ENCODE peak calls at places on chromosomes 16 and 17, in seven cellular contexts. One of them, this sample, is unnamed.

GRCh38 chr17:37503148-37503547 is 13.5 kb downstream of the DUSP14 start:
- DNase-seq in NB4: no peak
- DNase-seq in CD4-positive, alpha-beta T cell: no peak
- DNase-seq in Calu3: no peak
- DNase-seq in astrocyte: no peak
- DNase-seq in cardiac muscle cell: no peak
- DNase-seq in pancreas: no peak
- DNase-seq in this sample: no peak

GRCh38 chr17:6073620-6074019 is 3.4 kb downstream of the WSCD1 start:
- DNase-seq in NB4: no peak
- DNase-seq in CD4-positive, alpha-beta T cell: no peak
- DNase-seq in Calu3: no peak
- DNase-seq in astrocyte: no peak
- DNase-seq in cardiac muscle cell: no peak
- DNase-seq in pancreas: no peak
- DNase-seq in this sample: no peak

GRCh38 chr17:68704897-68705296 is 103.7 kb upstream of the FAM20A start:
- DNase-seq in NB4: no peak
- DNase-seq in CD4-positive, alpha-beta T cell: no peak
- DNase-seq in Calu3: no peak
- DNase-seq in astrocyte: peak; percentile 75
- DNase-seq in cardiac muscle cell: no peak
- DNase-seq in pancreas: no peak
- DNase-seq in this sample: no peak

GRCh38 chr17:32771396-32771795 is 105.5 kb downstream of the MYO1D start:
- DNase-seq in NB4: no peak
- DNase-seq in CD4-positive, alpha-beta T cell: no peak
- DNase-seq in Calu3: no peak
- DNase-seq in astrocyte: no peak
- DNase-seq in cardiac muscle cell: no peak
- DNase-seq in pancreas: no peak
- DNase-seq in this sample: no peak

GRCh38 chr16:87358250-87358649 is 25.3 kb downstream of the FBXO31 start:
- DNase-seq in NB4: no peak
- DNase-seq in CD4-positive, alpha-beta T cell: no peak
- DNase-seq in Calu3: no peak
- DNase-seq in astrocyte: no peak
- DNase-seq in cardiac muscle cell: no peak
- DNase-seq in pancreas: no peak
- DNase-seq in this sample: no peak

GRCh38 chr17:67659028-67659427 is 58.7 kb upstream of the NOL11 start:
- DNase-seq in NB4: no peak
- DNase-seq in CD4-positive, alpha-beta T cell: no peak
- DNase-seq in Calu3: no peak
- DNase-seq in astrocyte: no peak
- DNase-seq in cardiac muscle cell: no peak
- DNase-seq in pancreas: no peak
- DNase-seq in this sample: no peak

GRCh38 chr17:34614698-34615097 is 35.3 kb downstream of the TMEM132E start:
- DNase-seq in NB4: no peak
- DNase-seq in CD4-positive, alpha-beta T cell: no peak
- DNase-seq in Calu3: no peak
- DNase-seq in astrocyte: no peak
- DNase-seq in cardiac muscle cell: no peak
- DNase-seq in pancreas: no peak
- DNase-seq in this sample: no peak

GRCh38 chr17:57880086-57880456 is 30.2 kb upstream of the MRPS23 start:
- DNase-seq in NB4: no peak
- DNase-seq in CD4-positive, alpha-beta T cell: no peak
- DNase-seq in Calu3: no peak
- DNase-seq in astrocyte: no peak
- DNase-seq in cardiac muscle cell: no peak
- DNase-seq in pancreas: no peak
- DNase-seq in this sample: no peak

GRCh38 chr16:9256196-9256595 is 164.8 kb downstream of the HAPSTR1 start:
- DNase-seq in NB4: peak; percentile 39
- DNase-seq in CD4-positive, alpha-beta T cell: no peak
- DNase-seq in Calu3: peak; percentile 70
- DNase-seq in astrocyte: no peak
- DNase-seq in cardiac muscle cell: peak; percentile 43
- DNase-seq in pancreas: peak; percentile 35
- DNase-seq in this sample: no peak

GRCh38 chr17:28745052-28745776 is 1.4 kb downstream of the TRAF4 start:
- DNase-seq in NB4: peak; percentile 74
- DNase-seq in CD4-positive, alpha-beta T cell: no peak
- DNase-seq in Calu3: peak; percentile 69
- DNase-seq in astrocyte: peak; percentile 27
- DNase-seq in cardiac muscle cell: peak; percentile 66
- DNase-seq in pancreas: peak; percentile 68
- DNase-seq in this sample: no peak

GRCh38 chr16:70725912-70726828 is 40.3 kb upstream of the MTSS2 start:
- DNase-seq in NB4: no peak
- DNase-seq in CD4-positive, alpha-beta T cell: no peak
- DNase-seq in Calu3: no peak
- DNase-seq in astrocyte: no peak
- DNase-seq in cardiac muscle cell: peak; percentile 65
- DNase-seq in pancreas: no peak
- DNase-seq in this sample: no peak

GRCh38 chr16:88264641-88265285 is 118.0 kb upstream of the ZNF469 start:
- DNase-seq in NB4: peak; percentile 62
- DNase-seq in CD4-positive, alpha-beta T cell: peak; percentile 5
- DNase-seq in Calu3: peak; percentile 98
- DNase-seq in astrocyte: peak; percentile 85
- DNase-seq in cardiac muscle cell: peak; percentile 33
- DNase-seq in pancreas: peak; percentile 90
- DNase-seq in this sample: peak; percentile 49

DNA sequence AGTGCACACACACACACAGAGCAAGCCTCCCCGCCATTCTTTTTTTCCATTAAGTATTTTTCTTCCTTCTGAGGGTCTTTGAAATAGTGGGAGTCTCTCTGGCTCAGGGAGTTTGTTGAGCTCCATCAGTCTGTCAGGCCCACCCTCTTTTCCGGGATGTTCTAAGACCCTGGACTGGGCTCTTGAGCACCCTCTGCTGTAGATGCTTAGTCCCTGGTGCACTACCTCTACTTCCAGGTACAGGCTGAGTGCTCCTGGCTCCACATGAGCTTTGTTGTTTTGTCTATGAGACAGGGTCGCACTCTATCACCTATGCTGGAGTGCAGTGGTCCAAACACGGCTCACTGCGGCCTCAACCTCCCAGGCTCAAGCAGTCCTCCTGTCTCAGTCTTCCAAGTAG is 20.7 kb downstream of the LIMD2 start:
- DNase-seq in NB4: no peak
- DNase-seq in CD4-positive, alpha-beta T cell: no peak
- DNase-seq in Calu3: no peak
- DNase-seq in astrocyte: no peak
- DNase-seq in cardiac muscle cell: no peak
- DNase-seq in pancreas: no peak
- DNase-seq in this sample: no peak
- TF ChIP-seq CTCF in NB4: no peak
- TF ChIP-seq CTCF in CD4-positive, alpha-beta T cell: no peak
- TF ChIP-seq CTCF in Calu3: no peak
- TF ChIP-seq CTCF in astrocyte: no peak
- TF ChIP-seq CTCF in cardiac muscle cell: no peak
- TF ChIP-seq CTCF in pancreas: no peak
- TF ChIP-seq CTCF in this sample: no peak

GRCh38 chr17:7634384-7634783 is 4.4 kb downstream of the SHBG start:
- DNase-seq in NB4: peak; percentile 42
- DNase-seq in CD4-positive, alpha-beta T cell: no peak
- DNase-seq in Calu3: peak; percentile 24
- DNase-seq in astrocyte: no peak
- DNase-seq in cardiac muscle cell: peak; percentile 87
- DNase-seq in pancreas: no peak
- DNase-seq in this sample: no peak
- TF ChIP-seq CTCF in NB4: peak; percentile 46
- TF ChIP-seq CTCF in CD4-positive, alpha-beta T cell: no peak
- TF ChIP-seq CTCF in Calu3: no peak
- TF ChIP-seq CTCF in astrocyte: peak; percentile 49
- TF ChIP-seq CTCF in cardiac muscle cell: peak; percentile 79
- TF ChIP-seq CTCF in pancreas: no peak
- TF ChIP-seq CTCF in this sample: no peak

DNA sequence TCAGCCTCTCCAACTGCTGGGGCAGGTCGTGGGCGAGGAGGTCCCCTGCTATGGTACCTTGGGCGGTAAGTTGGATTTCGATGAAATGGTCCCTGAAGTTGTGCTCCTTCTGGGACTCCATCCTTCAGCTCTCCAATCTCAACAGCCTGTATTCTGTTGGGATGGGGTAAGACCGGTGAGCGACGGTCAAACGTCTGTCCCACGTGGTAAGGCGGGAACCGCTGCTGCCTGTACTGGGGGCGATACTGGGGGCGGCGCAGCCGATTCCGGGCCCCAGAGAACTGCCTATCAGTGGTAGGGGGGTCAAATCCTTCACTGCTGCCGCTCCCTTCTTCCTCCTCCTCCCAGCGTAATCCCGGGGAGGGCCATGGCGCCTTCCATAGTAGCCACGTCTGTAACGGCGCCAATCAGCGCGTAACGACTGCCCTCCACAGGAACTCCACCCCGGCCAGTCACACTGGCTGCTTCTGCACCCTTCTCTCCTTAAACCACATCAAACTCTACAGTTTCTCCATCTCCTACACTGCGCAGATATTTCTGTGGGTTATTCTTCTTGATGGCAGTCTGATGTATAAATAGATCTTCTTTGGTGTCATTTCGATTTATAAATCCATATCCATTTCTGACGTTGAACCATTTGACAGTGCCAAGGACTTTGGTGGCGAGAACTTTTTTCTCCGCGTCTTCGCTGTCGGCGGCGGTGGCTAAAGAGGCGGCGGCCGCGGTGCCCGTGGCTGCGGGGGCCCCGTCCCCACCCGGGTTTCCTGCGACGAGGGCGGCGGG is 41.1 kb downstream of the AHSP start:
- DNase-seq in NB4: no peak
- DNase-seq in CD4-positive, alpha-beta T cell: no peak
- DNase-seq in Calu3: no peak
- DNase-seq in astrocyte: no peak
- DNase-seq in cardiac muscle cell: peak; percentile 10
- DNase-seq in pancreas: no peak
- DNase-seq in this sample: no peak
- TF ChIP-seq CTCF in NB4: no peak
- TF ChIP-seq CTCF in CD4-positive, alpha-beta T cell: no peak
- TF ChIP-seq CTCF in Calu3: no peak
- TF ChIP-seq CTCF in astrocyte: no peak
- TF ChIP-seq CTCF in cardiac muscle cell: no peak
- TF ChIP-seq CTCF in pancreas: no peak
- TF ChIP-seq CTCF in this sample: no peak

GRCh38 chr17:55549140-55549539 is 37.9 kb upstream of the SMIM36 start:
- DNase-seq in NB4: peak; percentile 43
- DNase-seq in CD4-positive, alpha-beta T cell: no peak
- DNase-seq in Calu3: peak; percentile 30
- DNase-seq in astrocyte: no peak
- DNase-seq in cardiac muscle cell: peak; percentile 53
- DNase-seq in pancreas: no peak
- DNase-seq in this sample: no peak
- TF ChIP-seq CTCF in NB4: no peak
- TF ChIP-seq CTCF in CD4-positive, alpha-beta T cell: no peak
- TF ChIP-seq CTCF in Calu3: no peak
- TF ChIP-seq CTCF in astrocyte: no peak
- TF ChIP-seq CTCF in cardiac muscle cell: peak; percentile 42
- TF ChIP-seq CTCF in pancreas: no peak
- TF ChIP-seq CTCF in this sample: no peak

GRCh38 chr17:79509496-79509895 is 101.4 kb downstream of the RBFOX3 start:
- DNase-seq in NB4: no peak
- DNase-seq in CD4-positive, alpha-beta T cell: no peak
- DNase-seq in Calu3: no peak
- DNase-seq in astrocyte: no peak
- DNase-seq in cardiac muscle cell: no peak
- DNase-seq in pancreas: no peak
- DNase-seq in this sample: no peak
- TF ChIP-seq CTCF in NB4: no peak
- TF ChIP-seq CTCF in CD4-positive, alpha-beta T cell: no peak
- TF ChIP-seq CTCF in Calu3: no peak
- TF ChIP-seq CTCF in astrocyte: no peak
- TF ChIP-seq CTCF in cardiac muscle cell: no peak
- TF ChIP-seq CTCF in pancreas: no peak
- TF ChIP-seq CTCF in this sample: no peak

DNA sequence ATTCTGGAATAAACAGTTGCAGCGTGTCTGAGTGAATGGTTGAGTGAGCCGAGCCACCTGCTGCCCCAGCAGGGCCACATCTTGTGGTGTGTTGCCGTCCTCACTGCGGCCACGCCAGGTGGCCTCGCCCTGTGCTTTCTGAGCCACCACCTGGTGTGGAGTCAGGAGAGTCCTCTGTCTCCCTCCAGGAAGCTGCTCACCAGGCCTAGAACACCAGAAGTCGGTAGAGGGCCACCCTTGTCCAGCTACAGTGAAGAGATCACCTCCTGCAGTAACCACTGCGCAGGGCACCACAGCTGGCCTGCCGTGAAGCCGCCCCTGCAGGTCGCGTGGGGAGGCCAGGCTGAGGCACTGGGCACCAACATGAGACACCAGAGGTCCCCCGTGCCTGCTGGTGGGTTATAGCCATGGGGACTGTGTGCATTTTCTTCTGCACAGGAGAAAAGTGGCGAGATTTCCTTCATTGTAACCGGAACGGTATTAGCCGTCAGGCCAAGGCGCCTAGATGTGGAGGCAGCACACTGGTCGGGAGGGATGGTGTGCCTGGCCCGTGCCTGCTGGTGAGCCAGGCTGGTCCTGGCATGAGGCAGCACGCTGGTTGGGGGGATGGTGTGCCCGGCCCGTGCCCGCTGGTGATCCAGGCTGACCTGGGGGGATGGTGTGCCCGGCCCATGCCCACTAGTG is 28.9 kb upstream of the FOXK2 start:
- DNase-seq in NB4: no peak
- DNase-seq in CD4-positive, alpha-beta T cell: no peak
- DNase-seq in Calu3: no peak
- DNase-seq in astrocyte: no peak
- DNase-seq in cardiac muscle cell: no peak
- DNase-seq in pancreas: no peak
- DNase-seq in this sample: no peak
- TF ChIP-seq CTCF in NB4: no peak
- TF ChIP-seq CTCF in CD4-positive, alpha-beta T cell: no peak
- TF ChIP-seq CTCF in Calu3: no peak
- TF ChIP-seq CTCF in astrocyte: no peak
- TF ChIP-seq CTCF in cardiac muscle cell: no peak
- TF ChIP-seq CTCF in pancreas: no peak
- TF ChIP-seq CTCF in this sample: no peak

GRCh38 chr16:73483076-73483791 is 435.3 kb upstream of the ZFHX3 start:
- DNase-seq in NB4: no peak
- DNase-seq in CD4-positive, alpha-beta T cell: no peak
- DNase-seq in Calu3: no peak
- DNase-seq in astrocyte: no peak
- DNase-seq in cardiac muscle cell: no peak
- DNase-seq in pancreas: no peak
- DNase-seq in this sample: no peak

GRCh38 chr16:73483934-73484712 is 436.2 kb upstream of the ZFHX3 start:
- DNase-seq in NB4: no peak
- DNase-seq in CD4-positive, alpha-beta T cell: no peak
- DNase-seq in Calu3: no peak
- DNase-seq in astrocyte: no peak
- DNase-seq in cardiac muscle cell: no peak
- DNase-seq in pancreas: no peak
- DNase-seq in this sample: no peak

GRCh38 chr16:73480381-73480780 is 432.5 kb upstream of the ZFHX3 start:
- DNase-seq in NB4: no peak
- DNase-seq in CD4-positive, alpha-beta T cell: no peak
- DNase-seq in Calu3: no peak
- DNase-seq in astrocyte: no peak
- DNase-seq in cardiac muscle cell: no peak
- DNase-seq in pancreas: no peak
- DNase-seq in this sample: no peak
- TF ChIP-seq CTCF in NB4: no peak
- TF ChIP-seq CTCF in CD4-positive, alpha-beta T cell: no peak
- TF ChIP-seq CTCF in Calu3: no peak
- TF ChIP-seq CTCF in astrocyte: no peak
- TF ChIP-seq CTCF in cardiac muscle cell: no peak
- TF ChIP-seq CTCF in pancreas: no peak
- TF ChIP-seq CTCF in this sample: no peak

GRCh38 chr17:76570877-76571471 is 14.7 kb downstream of the ST6GALNAC2 start:
- DNase-seq in NB4: peak; percentile 25
- DNase-seq in CD4-positive, alpha-beta T cell: no peak
- DNase-seq in Calu3: no peak
- DNase-seq in astrocyte: no peak
- DNase-seq in cardiac muscle cell: no peak
- DNase-seq in pancreas: no peak
- DNase-seq in this sample: no peak
- TF ChIP-seq CTCF in NB4: no peak
- TF ChIP-seq CTCF in CD4-positive, alpha-beta T cell: no peak
- TF ChIP-seq CTCF in Calu3: no peak
- TF ChIP-seq CTCF in astrocyte: no peak
- TF ChIP-seq CTCF in cardiac muscle cell: no peak
- TF ChIP-seq CTCF in pancreas: no peak
- TF ChIP-seq CTCF in this sample: no peak